ENCODE peak calls at places on chromosome 17, in four cellular contexts. P is GM12878, I is HepG2, G is H1. K is an unnamed sample.

GRCh38 chr17:9195961-9196668 is 174.8 kb downstream of the NTN1 start:
- DNase-seq in P (no peak), I (no peak), G (no peak), K (no peak)

GRCh38 chr17:2936771-2937321 is 126.6 kb downstream of the OR1D5 start:
- DNase-seq in P (no peak), I (no peak), G (no peak), K (no peak)

GRCh38 chr17:32523017-32523680 is 36.4 kb downstream of the CDK5R1 start:
- DNase-seq in P (peak), I (no peak), G (no peak), K (no peak)

GRCh38 chr17:2549392-2550211 is 37.9 kb upstream of the METTL16 start:
- DNase-seq in P (no peak), I (no peak), G (no peak), K (no peak)

GRCh38 chr17:61117983-61118382 is 281.7 kb upstream of the TBX2 start:
- DNase-seq in P (no peak), I (no peak), G (no peak), K (no peak)

GRCh38 chr17:69466905-69467630 is 52.6 kb downstream of the MAP2K6 start:
- DNase-seq in P (no peak), I (peak), G (no peak), K (no peak)

GRCh38 chr17:4968166-4968915 is 724 bp upstream of the SPAG7 start:
- DNase-seq in P (no peak), I (no peak), G (no peak), K (peak)

GRCh38 chr17:36014946-36015345 is 2.8 kb downstream of the CCL23 start:
- DNase-seq in P (no peak), I (no peak), G (no peak), K (no peak)

GRCh38 chr17:17191346-17191792 is 14.8 kb downstream of the PLD6 start:
- DNase-seq in P (no peak), I (no peak), G (no peak), K (no peak)

GRCh38 chr17:82892869-82893565 is 53.2 kb upstream of the ZNF750 start:
- DNase-seq in P (no peak), I (no peak), G (no peak), K (no peak)

GRCh38 chr17:82005701-82006348 is 16.9 kb downstream of the CENPX start:
- DNase-seq in P (no peak), I (no peak), G (no peak), K (no peak)

GRCh38 chr17:4162775-4163498 is 19.9 kb downstream of the CYB5D2 start:
- DNase-seq in P (no peak), I (no peak), G (no peak), K (no peak)

GRCh38 chr17:64001763-64002529 is 3.8 kb downstream of the PRR29 start:
- DNase-seq in P (no peak), I (no peak), G (no peak), K (no peak)

GRCh38 chr17:17924131-17924856 is 47.9 kb downstream of the TOM1L2 start:
- DNase-seq in P (no peak), I (no peak), G (no peak), K (no peak)

GRCh38 chr17:61397086-61397842 is 2.4 kb upstream of the TBX2 start:
- DNase-seq in P (no peak), I (no peak), G (no peak), K (no peak)

GRCh38 chr17:80646328-80646727 is 101.7 kb downstream of the RPTOR start:
- DNase-seq in P (no peak), I (no peak), G (no peak), K (no peak)

GRCh38 chr17:29719469-29719868 is 96.8 kb upstream of the CORO6 start:
- DNase-seq in P (no peak), I (no peak), G (no peak), K (no peak)

GRCh38 chr17:17546399-17547185 is 44.9 kb downstream of the PEMT start:
- DNase-seq in P (no peak), I (no peak), G (no peak), K (no peak)

GRCh38 chr17:61349350-61349749 is 50.3 kb upstream of the TBX2 start:
- DNase-seq in P (no peak), I (peak), G (no peak), K (no peak)

DNA sequence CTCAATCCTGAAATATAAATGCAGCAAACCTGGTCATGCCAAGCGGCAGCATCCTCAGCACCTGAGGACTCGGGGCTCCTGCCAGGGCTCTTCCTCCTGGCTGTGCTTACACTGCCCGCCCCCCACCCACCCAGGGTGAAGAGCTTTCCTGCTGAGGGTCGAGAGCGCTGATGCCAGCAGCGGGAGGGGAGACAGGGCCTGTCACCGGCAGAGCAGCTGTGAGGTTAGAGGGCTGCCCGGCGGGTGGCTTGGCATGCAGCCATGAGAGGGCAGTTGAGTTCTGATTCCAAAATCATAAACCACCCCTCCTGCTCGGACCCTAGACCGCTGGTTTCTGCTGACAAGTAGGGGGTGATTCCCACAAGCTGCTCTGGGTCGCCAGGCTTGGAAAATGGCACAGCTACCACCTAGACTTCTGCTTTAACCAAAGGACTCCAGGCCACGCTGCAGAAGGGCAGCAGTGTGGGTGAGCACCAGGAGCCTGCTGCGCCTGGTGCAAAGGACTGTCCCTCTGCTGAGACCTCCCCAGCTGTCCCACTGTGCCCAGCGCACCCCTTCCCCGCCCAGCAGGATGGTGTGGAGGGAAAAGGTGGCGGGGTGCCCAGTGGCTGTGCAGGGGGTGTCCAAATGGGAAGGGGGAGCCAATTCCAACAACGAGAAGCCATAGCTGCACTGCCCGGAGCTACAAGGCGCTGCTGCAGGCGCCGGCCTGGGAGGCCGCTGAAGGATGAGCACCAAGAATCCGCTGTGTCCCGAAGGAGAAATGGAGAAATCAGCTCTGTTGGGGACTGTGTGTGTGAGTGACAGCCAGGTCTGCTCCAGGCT is 26.6 kb downstream of the MXRA7 start:
- DNase-seq in P (no peak), I (no peak), G (no peak), K (no peak)
- TF ChIP-seq CHD2 in P (no peak), I (no peak), G (no peak), K (no peak)

DNA sequence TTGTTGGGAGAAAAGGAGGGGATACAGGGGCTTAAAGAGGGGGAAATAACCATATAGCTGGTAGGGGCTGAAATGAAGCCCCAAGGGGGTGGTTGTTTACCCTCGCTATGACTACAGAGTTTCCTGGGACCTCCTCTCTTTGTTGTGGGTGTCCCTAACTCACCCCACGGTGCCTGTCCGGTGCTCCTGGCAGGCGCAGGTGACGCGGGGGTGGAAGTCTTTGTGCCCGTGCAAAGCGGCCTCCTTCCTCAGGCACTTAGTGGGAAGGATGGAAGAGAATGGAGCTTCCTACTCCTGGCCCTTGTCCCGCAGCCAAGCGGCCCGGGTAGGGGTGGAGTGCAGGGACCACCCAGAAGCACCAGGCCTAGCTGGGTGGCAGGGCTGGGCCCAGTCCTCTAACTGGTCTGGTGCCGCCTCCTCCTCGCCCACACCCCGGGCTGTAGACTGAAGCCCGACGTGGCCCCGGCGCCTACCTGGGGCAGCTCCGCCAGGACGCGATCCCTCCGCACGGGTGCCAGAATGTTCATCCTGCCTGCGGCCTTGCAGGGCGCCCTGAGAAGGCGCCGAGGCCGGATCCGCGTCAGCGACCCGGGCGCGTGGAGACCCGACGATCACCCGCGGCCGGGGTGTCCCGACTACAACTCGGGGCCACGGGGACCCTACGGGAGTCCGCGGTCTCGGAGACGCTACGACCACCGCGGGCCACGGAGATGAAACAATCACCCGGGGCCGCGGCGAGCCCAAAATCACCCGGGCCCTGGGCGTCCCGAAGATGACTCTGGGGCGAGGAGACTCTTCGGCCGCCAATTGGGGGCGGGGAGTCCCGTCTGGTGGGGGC is 709 bp downstream of the RAB34 start:
- DNase-seq in P (no peak), I (no peak), G (no peak), K (no peak)
- TF ChIP-seq CBX5 in P (no peak), I (no peak), G (no peak), K (no peak)

GRCh38 chr17:72022328-72022727 is 98.5 kb upstream of the SOX9 start:
- DNase-seq in P (no peak), I (no peak), G (no peak), K (no peak)

GRCh38 chr17:72021417-72022041 is 99.3 kb upstream of the SOX9 start:
- DNase-seq in P (no peak), I (no peak), G (no peak), K (no peak)

GRCh38 chr17:72025113-72025512 is 95.7 kb upstream of the SOX9 start:
- DNase-seq in P (no peak), I (no peak), G (no peak), K (no peak)

GRCh38 chr17:72030067-72030899 is 90.5 kb upstream of the SOX9 start:
- DNase-seq in P (peak), I (peak), G (peak), K (no peak)

DNA sequence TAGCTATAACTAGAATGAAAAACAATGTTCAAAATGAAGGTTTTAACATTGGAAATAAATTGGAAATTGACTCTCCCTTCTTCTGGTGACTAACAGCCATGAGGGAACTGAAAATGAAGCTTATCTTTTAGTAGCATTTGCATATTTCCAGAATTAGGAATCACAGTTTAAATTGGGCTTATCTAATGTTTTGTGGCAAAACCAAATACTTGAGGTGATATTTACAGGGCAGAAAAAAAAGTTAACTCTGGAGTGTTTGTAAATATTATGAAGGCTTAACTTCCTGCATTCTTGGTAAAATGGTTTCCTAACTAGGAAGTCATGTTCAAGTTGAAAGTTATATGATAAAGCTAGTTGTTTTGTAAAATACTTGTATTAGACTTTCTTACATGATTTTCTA is 96.4 kb upstream of the SOX9 start:
- DNase-seq in P (no peak), I (no peak), G (no peak), K (no peak)
- TF ChIP-seq CHD2 in P (no peak), I (no peak), G (no peak), K (no peak)

GRCh38 chr17:50952889-50953288 is 86.7 kb upstream of the TOB1 start:
- DNase-seq in P (no peak), I (no peak), G (no peak), K (no peak)
- TF ChIP-seq CBX5 in P (no peak), I (no peak), G (no peak), K (no peak)

DNA sequence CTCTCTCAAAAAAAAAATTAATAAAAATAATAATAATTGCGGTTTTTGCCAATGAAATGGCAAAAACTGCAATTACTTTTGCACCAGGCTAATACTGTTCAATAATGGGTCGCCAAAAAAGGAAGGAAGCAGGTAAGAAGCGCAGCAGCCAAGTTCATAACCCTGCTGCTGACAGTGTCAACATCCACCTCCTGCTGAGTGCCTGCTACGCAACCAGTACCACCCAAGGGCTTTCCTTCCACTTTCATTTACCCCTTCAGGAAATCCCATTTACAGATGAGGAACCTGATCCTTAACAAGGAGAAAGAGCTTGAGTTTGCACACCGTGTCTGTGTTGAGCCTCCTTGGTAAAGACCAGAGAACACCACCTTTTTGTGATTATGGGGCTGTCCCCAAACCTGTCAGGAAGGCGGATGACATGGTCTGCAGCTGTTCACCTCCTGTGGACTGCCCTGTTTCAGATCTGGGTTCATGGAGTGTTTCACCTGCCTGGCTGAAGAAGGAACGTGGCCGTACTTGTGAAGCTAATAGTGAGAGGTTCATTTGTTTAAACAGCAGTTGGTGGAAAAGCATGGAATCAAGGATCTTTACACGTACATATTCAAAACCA is 378.0 kb downstream of the SLC39A11 start:
- DNase-seq in P (no peak), I (no peak), G (no peak), K (no peak)
- TF ChIP-seq CHD2 in P (no peak), I (no peak), G (no peak), K (no peak)

DNA sequence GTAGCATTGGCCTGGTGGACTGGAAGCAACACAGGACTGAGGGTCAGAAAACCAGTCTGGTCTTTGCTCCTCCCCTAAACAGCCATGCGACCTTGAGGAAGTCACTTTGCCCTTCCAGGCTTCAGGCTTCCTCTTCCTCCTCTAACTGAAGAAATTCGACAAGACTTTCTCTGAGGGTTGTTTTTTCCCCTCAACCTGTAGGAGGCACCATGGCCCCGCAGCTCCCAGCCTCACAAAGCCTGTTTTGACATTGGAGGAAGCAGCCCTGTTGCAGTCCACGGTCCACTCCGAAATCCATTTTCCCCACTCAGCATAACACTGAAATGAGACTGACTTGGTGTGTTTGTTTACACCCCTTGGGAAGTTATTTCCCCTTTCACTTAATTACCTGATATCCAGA is 41.2 kb upstream of the PIRT start:
- DNase-seq in P (no peak), I (no peak), G (no peak), K (peak)
- TF ChIP-seq CBX5 in P (no peak), I (no peak), G (no peak), K (no peak)

GRCh38 chr17:76681222-76682137 is 29.3 kb downstream of the MXRA7 start:
- DNase-seq in P (no peak), I (peak), G (peak), K (peak)
- TF ChIP-seq CHD2 in P (no peak), I (no peak), G (no peak), K (no peak)

K was measured in K562.